ENCODE peak calls at places on chromosomes 3 and 15, in ten cellular contexts. E is IMR-90; N is neuronal stem cell; K is astrocyte; I is CD8-positive, alpha-beta T cell; H is PC-9; J is pancreas; U is neural progenitor cell; Y is heart right ventricle; X is H1. A is an unnamed sample. For H3K36me3, H3K4me1 and H3K9me3, the result is how much of the 10 kb centered on the place peaks cover.

GRCh38 chr3:66723231-66723630 is 222.4 kb upstream of the LRIG1 start:
- DNase-seq in E (peak), N (no peak), K (peak), I (no peak), H (no peak), J (no peak), U (no peak), Y (no peak), X (no peak), A (no peak)

GRCh38 chr3:185444329-185444728 is 54.5 kb downstream of the TMEM41A start:
- DNase-seq in E (no peak), N (no peak), K (no peak), I (no peak), H (no peak), J (no peak), U (no peak), Y (no peak), X (no peak), A (no peak)

GRCh38 chr15:29223640-29224039 is 46.0 kb downstream of the NSMCE3 start:
- DNase-seq in E (no peak), N (no peak), K (no peak), I (no peak), H (no peak), J (no peak), U (no peak), Y (no peak), X (no peak), A (no peak)

GRCh38 chr3:168047190-168047795 is 48.4 kb downstream of the GOLIM4 start:
- DNase-seq in E (peak), N (peak), K (peak), I (no peak), H (no peak), J (peak), U (peak), Y (no peak), X (no peak), A (no peak)

GRCh38 chr3:56812749-56813655 is 11.3 kb upstream of the ARHGEF3 start:
- DNase-seq in E (no peak), N (no peak), K (peak), I (no peak), H (peak), J (no peak), U (no peak), Y (no peak), X (no peak), A (no peak)

GRCh38 chr3:168093229-168093628 is 2.5 kb downstream of the GOLIM4 start:
- DNase-seq in E (no peak), N (no peak), K (no peak), I (no peak), H (no peak), J (no peak), U (no peak), Y (no peak), X (no peak), A (no peak)

GRCh38 chr15:49075876-49076275 is 29.6 kb upstream of the SECISBP2L start:
- DNase-seq in E (no peak), N (no peak), K (no peak), I (no peak), H (no peak), J (no peak), U (no peak), Y (no peak), X (no peak), A (no peak)

GRCh38 chr15:66739287-66739686 is 37.3 kb downstream of the SMAD6 start:
- DNase-seq in E (no peak), N (no peak), K (no peak), I (no peak), H (no peak), J (no peak), U (no peak), Y (no peak), X (no peak), A (no peak)

GRCh38 chr15:36601497-36601932 is 22.1 kb downstream of the CDIN1 start:
- DNase-seq in E (peak), N (no peak), K (peak), I (no peak), H (no peak), J (no peak), U (no peak), Y (no peak), X (no peak), A (peak)

GRCh38 chr3:184262927-184263179 is 1.5 kb upstream of the CAMK2N2 start:
- DNase-seq in E (no peak), N (no peak), K (no peak), I (no peak), H (no peak), J (no peak), U (no peak), Y (no peak), X (no peak), A (no peak)

GRCh38 chr3:51691021-51691420 is 15.8 kb upstream of the GRM2 start:
- DNase-seq in E (no peak), N (no peak), K (no peak), I (no peak), H (no peak), J (no peak), U (no peak), Y (no peak), X (no peak), A (no peak)
- H3K36me3 ChIP-seq in E (under half), N (under half), K (under half), I (under half), H (under half), J (under half), U (under half), Y (under half), X (under half), A (under half)

GRCh38 chr15:90839187-90840071 is 29.0 kb upstream of the FURIN start:
- DNase-seq in E (peak), N (peak), K (peak), I (no peak), H (peak), J (no peak), U (peak), Y (no peak), X (peak), A (peak)
- H3K4me1 ChIP-seq in E (under half), N (under half), K (under half), I (under half), H (under half), J (under half), U (under half), Y (half or more), X (under half), A (under half)

GRCh38 chr3:44771424-44772098 is 10.0 kb downstream of the KIF15 start:
- DNase-seq in E (no peak), N (no peak), K (no peak), I (no peak), H (no peak), J (no peak), U (no peak), Y (no peak), X (no peak), A (no peak)
- H3K9me3 ChIP-seq in E (under half), N (under half), K (under half), I (under half), H (under half), J (under half), U (under half), Y (under half), X (half or more), A (under half)

GRCh38 chr15:38325290-38325990 is 72.8 kb downstream of the SPRED1 start:
- DNase-seq in E (peak), N (no peak), K (no peak), I (no peak), H (no peak), J (no peak), U (no peak), Y (no peak), X (no peak), A (no peak)
- H3K36me3 ChIP-seq in E (under half), N (half or more), K (under half), I (under half), H (under half), J (under half), U (under half), Y (under half), X (under half), A (under half)

GRCh38 chr15:99108993-99109392 is 4.1 kb downstream of the SYNM start:
- DNase-seq in E (no peak), N (no peak), K (no peak), I (no peak), H (no peak), J (no peak), U (no peak), Y (no peak), X (no peak), A (no peak)
- H3K4me1 ChIP-seq in E (under half), N (under half), K (under half), I (under half), H (under half), J (under half), U (under half), Y (under half), X (under half), A (under half)

GRCh38 chr15:26357653-26358052 is 415.2 kb downstream of the GABRB3 start:
- DNase-seq in E (no peak), N (no peak), K (no peak), I (no peak), H (no peak), J (no peak), U (no peak), Y (no peak), X (no peak), A (no peak)
- H3K9me3 ChIP-seq in E (under half), N (under half), K (under half), I (under half), H (under half), J (under half), U (under half), Y (under half), X (under half), A (under half)

GRCh38 chr3:10278501-10278900 is 14.2 kb downstream of the GHRL start:
- DNase-seq in E (no peak), N (no peak), K (no peak), I (no peak), H (no peak), J (no peak), U (no peak), Y (no peak), X (no peak), A (no peak)

GRCh38 chr3:10280177-10280529 is 12.6 kb downstream of the GHRL start:
- DNase-seq in E (no peak), N (no peak), K (no peak), I (no peak), H (no peak), J (no peak), U (no peak), Y (no peak), X (no peak), A (no peak)

GRCh38 chr3:10280571-10280970 is 12.2 kb downstream of the GHRL start:
- DNase-seq in E (no peak), N (no peak), K (no peak), I (no peak), H (no peak), J (no peak), U (no peak), Y (no peak), X (no peak), A (no peak)

GRCh38 chr3:10281951-10282350 is 10.8 kb downstream of the GHRL start:
- DNase-seq in E (peak), N (no peak), K (peak), I (no peak), H (no peak), J (no peak), U (no peak), Y (no peak), X (no peak), A (no peak)

GRCh38 chr3:10279384-10280176 is 13.2 kb downstream of the GHRL start:
- DNase-seq in E (no peak), N (no peak), K (no peak), I (no peak), H (no peak), J (no peak), U (no peak), Y (no peak), X (no peak), A (no peak)
- H3K36me3 ChIP-seq in E (under half), N (half or more), K (under half), I (half or more), H (under half), J (under half), U (under half), Y (half or more), X (under half), A (under half)

DNA sequence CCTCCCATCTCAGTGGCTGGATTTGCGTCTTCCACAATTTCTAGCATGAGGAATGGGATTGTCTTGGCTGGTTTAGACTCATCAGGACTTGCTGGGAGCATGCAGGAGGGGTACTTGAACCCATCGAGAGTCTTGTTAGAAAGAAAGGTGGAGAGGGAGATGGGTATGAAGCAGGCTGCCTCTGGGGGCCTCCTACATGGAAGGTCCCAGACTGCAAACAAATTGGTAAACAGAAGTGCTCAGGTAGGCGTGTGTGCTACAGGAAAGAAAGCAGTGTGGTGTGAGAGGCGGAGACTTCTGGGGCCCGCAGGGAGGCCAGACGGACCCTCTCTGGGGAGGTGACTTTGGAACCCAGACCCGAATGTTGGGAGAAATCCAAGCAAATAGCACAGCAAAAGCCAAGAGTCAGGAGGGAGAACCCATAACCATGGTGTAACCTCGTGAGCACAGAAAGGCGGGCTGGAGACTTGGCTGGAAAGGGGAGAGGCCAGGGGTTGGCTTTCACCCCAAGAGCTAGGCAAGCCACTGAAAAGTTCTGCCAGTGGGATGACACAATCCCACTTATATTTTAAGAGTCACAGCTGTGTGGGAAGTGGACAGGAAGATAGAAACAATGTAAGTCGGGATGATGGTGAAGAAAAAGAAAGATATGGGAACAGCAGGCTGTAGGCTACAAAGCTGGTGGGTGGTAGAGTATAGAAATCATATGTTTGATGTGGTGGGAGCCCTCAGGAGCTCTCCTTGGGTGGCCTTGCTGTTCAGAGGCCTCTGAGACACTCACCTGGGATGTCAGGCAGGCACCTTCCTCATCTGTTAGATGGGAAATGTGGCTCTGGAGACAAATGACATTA is 130.1 kb upstream of the PRR20G start:
- DNase-seq in E (no peak), N (no peak), K (no peak), I (no peak), H (no peak), J (no peak), U (no peak), Y (no peak), X (peak), A (no peak)
- H3K4me1 ChIP-seq in E (under half), N (half or more), K (under half), I (under half), H (under half), J (under half), U (half or more), Y (under half), X (under half), A (under half)

A was measured in mucosa of descending colon.